ENCODE peak calls at places on chromosomes 12 and 14, in four cellular contexts. V is NCI-H2081, I is HTR-8/SVneo, H is non-pigmented ciliary epithelial cell. Y is an unnamed sample.

GRCh38 chr12:84994436-84994835 is 41.6 kb downstream of the TSPAN19 start:
- DNase-seq in V (peak), I (no peak), H (no peak), Y (no peak)

GRCh38 chr14:20327005-20327869 is 5.8 kb downstream of the CCNB1IP1 start:
- DNase-seq in H (no peak), I (peak), V (peak), Y (peak)

GRCh38 chr12:116196752-116197718 is 80.5 kb downstream of the MED13L start:
- DNase-seq in H (no peak), I (no peak), V (no peak), Y (no peak)

GRCh38 chr12:69204191-69204590 is 35.2 kb upstream of the CPSF6 start:
- DNase-seq in I (no peak), V (no peak), H (no peak), Y (no peak)

GRCh38 chr12:64461634-64462414 is 9.9 kb downstream of the TBK1 start:
- DNase-seq in H (peak), V (no peak), I (peak), Y (no peak)

GRCh38 chr12:111437816-111438454 is 32.2 kb downstream of the SH2B3 start:
- DNase-seq in I (peak), H (peak), V (no peak), Y (no peak)

GRCh38 chr12:38056701-38057689 is 259.6 kb upstream of the ALG10B start:
- DNase-seq in H (no peak), V (no peak), I (peak), Y (no peak)

GRCh38 chr12:119016715-119017114 is 35.4 kb downstream of the SRRM4 start:
- DNase-seq in I (no peak), V (no peak), H (no peak), Y (no peak)

GRCh38 chr14:105690671-105691070 is 164.3 kb downstream of the TMEM121 start:
- DNase-seq in H (no peak), V (no peak), I (no peak), Y (no peak)

GRCh38 chr12:93979189-93979588 is 169.2 kb upstream of the PLXNC1 start:
- DNase-seq in I (peak), V (no peak), H (no peak), Y (no peak)

Y was measured in DMS 273 treated with DMSO at 0.1 percent for 48 hours.